ENCODE peak calls at places on chromosomes 2 and 18, in four cellular contexts. One of them, this sample, is unnamed. For H3K4me1, the result is how much of the 10 kb centered on the place peaks cover.

GRCh38 chr2:72815655-72816268 is 10.1 kb downstream of the EXOC6B start:
- DNase-seq in lower lobe of right lung: no peak
- DNase-seq in ovary: no peak
- DNase-seq in A549: peak
- DNase-seq in this sample: no peak

GRCh38 chr2:13201924-13202323 is 485.2 kb downstream of the TRIB2 start:
- DNase-seq in A549: no peak
- DNase-seq in ovary: no peak
- DNase-seq in lower lobe of right lung: no peak
- DNase-seq in this sample: no peak

GRCh38 chr2:27085670-27086089 is 892 bp upstream of the KHK start:
- DNase-seq in lower lobe of right lung: peak
- DNase-seq in ovary: peak
- DNase-seq in A549: peak
- DNase-seq in this sample: peak

GRCh38 chr2:11746807-11747459 is 501 bp downstream of the LPIN1 start:
- DNase-seq in A549: peak
- DNase-seq in lower lobe of right lung: no peak
- DNase-seq in ovary: peak
- DNase-seq in this sample: no peak

GRCh38 chr2:111686994-111687393 is 197.0 kb downstream of the ANAPC1 start:
- DNase-seq in lower lobe of right lung: no peak
- DNase-seq in ovary: no peak
- DNase-seq in A549: no peak
- DNase-seq in this sample: no peak

GRCh38 chr2:203814661-203815540 is 52.7 kb upstream of the CTLA4 start:
- DNase-seq in lower lobe of right lung: peak
- DNase-seq in ovary: peak
- DNase-seq in A549: peak
- DNase-seq in this sample: peak

GRCh38 chr2:191746809-191747208 is 68.9 kb downstream of the NABP1 start:
- DNase-seq in lower lobe of right lung: no peak
- DNase-seq in A549: no peak
- DNase-seq in ovary: no peak
- DNase-seq in this sample: no peak

GRCh38 chr18:44273298-44273697 is 407.4 kb upstream of the SETBP1 start:
- DNase-seq in ovary: no peak
- DNase-seq in A549: no peak
- DNase-seq in lower lobe of right lung: no peak
- DNase-seq in this sample: no peak

GRCh38 chr2:167001165-167001564 is 112.9 kb downstream of the XIRP2 start:
- DNase-seq in lower lobe of right lung: no peak
- DNase-seq in A549: no peak
- DNase-seq in ovary: no peak
- DNase-seq in this sample: no peak

GRCh38 chr2:59307196-59307595 is 1066.1 kb upstream of the FANCL start:
- DNase-seq in ovary: no peak
- DNase-seq in lower lobe of right lung: no peak
- DNase-seq in A549: no peak
- DNase-seq in this sample: no peak

GRCh38 chr18:63137999-63138448 is 181.5 kb downstream of the BCL2 start:
- DNase-seq in ovary: no peak
- DNase-seq in lower lobe of right lung: no peak
- DNase-seq in A549: no peak
- DNase-seq in this sample: no peak

GRCh38 chr2:2256011-2256410 is 75.1 kb downstream of the MYT1L start:
- DNase-seq in ovary: no peak
- DNase-seq in lower lobe of right lung: no peak
- DNase-seq in A549: no peak
- DNase-seq in this sample: no peak

GRCh38 chr18:46856975-46857374 is 60.3 kb downstream of the PIAS2 start:
- DNase-seq in ovary: no peak
- DNase-seq in A549: no peak
- DNase-seq in lower lobe of right lung: no peak
- DNase-seq in this sample: no peak

GRCh38 chr2:170165129-170165528 is 12.8 kb upstream of the MYO3B start:
- DNase-seq in lower lobe of right lung: no peak
- DNase-seq in ovary: no peak
- DNase-seq in A549: no peak
- DNase-seq in this sample: no peak

GRCh38 chr2:85987266-85988178 is 98.7 kb upstream of the ST3GAL5 start:
- DNase-seq in lower lobe of right lung: no peak
- DNase-seq in ovary: no peak
- DNase-seq in A549: no peak
- DNase-seq in this sample: peak

DNA sequence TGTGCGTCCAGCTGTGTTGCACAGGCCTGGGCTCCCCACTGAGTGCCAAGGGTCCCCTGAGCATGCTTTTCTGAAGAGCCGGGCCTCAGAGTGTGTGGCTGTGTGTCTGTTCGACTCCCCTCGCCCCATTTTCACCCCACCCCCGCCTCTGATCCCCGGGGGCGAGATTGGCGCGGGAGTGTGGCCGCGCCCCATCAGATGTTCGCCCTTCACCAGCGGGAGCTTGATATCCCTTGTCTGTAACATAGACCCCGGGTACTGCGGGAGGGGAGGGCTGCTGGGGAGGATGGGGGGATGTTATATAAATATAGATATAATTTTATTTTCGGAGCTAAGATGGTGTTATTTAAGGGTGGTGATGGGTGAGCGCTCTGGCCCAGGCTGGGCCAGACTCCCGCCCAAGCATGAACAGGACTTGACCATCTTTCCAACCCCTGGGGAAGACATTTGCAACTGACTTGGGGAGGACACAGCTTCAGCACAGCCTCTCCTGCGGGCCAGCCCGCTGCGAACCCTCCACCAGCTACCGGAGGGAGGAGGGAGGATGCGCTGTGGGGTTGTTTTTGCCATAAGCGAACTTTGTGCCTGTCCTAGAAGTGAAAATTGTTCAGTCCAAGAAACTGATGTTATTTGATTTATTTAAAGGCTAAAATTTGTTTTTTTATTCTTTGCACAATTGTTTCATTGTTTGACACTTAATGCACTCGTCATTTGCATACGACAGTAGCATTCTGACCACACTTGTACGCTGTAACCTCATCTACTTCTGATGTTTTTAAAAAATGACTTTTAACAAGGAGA is 1.6 kb downstream of the RHOB start:
- DNase-seq in ovary: no peak
- DNase-seq in A549: peak
- DNase-seq in lower lobe of right lung: no peak
- DNase-seq in this sample: peak
- H3K4me1 ChIP-seq in ovary: under half
- H3K4me1 ChIP-seq in A549: under half
- H3K4me1 ChIP-seq in lower lobe of right lung: under half
- H3K4me1 ChIP-seq in this sample: under half

GRCh38 chr2:189551808-189552207 is 28.8 kb downstream of the SLC40A1 start:
- DNase-seq in lower lobe of right lung: no peak
- DNase-seq in ovary: no peak
- DNase-seq in A549: no peak
- DNase-seq in this sample: no peak
- H3K4me3 ChIP-seq in lower lobe of right lung: no peak
- H3K4me3 ChIP-seq in ovary: no peak
- H3K4me3 ChIP-seq in A549: no peak
- H3K4me3 ChIP-seq in this sample: no peak

GRCh38 chr18:36828630-36829361 is at the start of the genes KIAA1328 and TPGS2:
- DNase-seq in lower lobe of right lung: peak
- DNase-seq in ovary: peak
- DNase-seq in A549: peak
- DNase-seq in this sample: peak

GRCh38 chr18:36828157-36828629 is 609 bp downstream of the TPGS2 start:
- DNase-seq in A549: peak
- DNase-seq in ovary: no peak
- DNase-seq in lower lobe of right lung: no peak
- DNase-seq in this sample: no peak

GRCh38 chr18:36829362-36830140 is 624 bp downstream of the KIAA1328 start:
- DNase-seq in lower lobe of right lung: no peak
- DNase-seq in A549: no peak
- DNase-seq in ovary: no peak
- DNase-seq in this sample: no peak

GRCh38 chr18:36821681-36822080 is 7.1 kb downstream of the TPGS2 start:
- DNase-seq in lower lobe of right lung: no peak
- DNase-seq in ovary: no peak
- DNase-seq in A549: no peak
- DNase-seq in this sample: no peak

GRCh38 chr18:36825526-36825925 is 3.3 kb downstream of the TPGS2 start:
- DNase-seq in lower lobe of right lung: no peak
- DNase-seq in A549: no peak
- DNase-seq in ovary: no peak
- DNase-seq in this sample: no peak
- H3K4me1 ChIP-seq in lower lobe of right lung: under half
- H3K4me1 ChIP-seq in A549: under half
- H3K4me1 ChIP-seq in ovary: under half
- H3K4me1 ChIP-seq in this sample: under half

DNA sequence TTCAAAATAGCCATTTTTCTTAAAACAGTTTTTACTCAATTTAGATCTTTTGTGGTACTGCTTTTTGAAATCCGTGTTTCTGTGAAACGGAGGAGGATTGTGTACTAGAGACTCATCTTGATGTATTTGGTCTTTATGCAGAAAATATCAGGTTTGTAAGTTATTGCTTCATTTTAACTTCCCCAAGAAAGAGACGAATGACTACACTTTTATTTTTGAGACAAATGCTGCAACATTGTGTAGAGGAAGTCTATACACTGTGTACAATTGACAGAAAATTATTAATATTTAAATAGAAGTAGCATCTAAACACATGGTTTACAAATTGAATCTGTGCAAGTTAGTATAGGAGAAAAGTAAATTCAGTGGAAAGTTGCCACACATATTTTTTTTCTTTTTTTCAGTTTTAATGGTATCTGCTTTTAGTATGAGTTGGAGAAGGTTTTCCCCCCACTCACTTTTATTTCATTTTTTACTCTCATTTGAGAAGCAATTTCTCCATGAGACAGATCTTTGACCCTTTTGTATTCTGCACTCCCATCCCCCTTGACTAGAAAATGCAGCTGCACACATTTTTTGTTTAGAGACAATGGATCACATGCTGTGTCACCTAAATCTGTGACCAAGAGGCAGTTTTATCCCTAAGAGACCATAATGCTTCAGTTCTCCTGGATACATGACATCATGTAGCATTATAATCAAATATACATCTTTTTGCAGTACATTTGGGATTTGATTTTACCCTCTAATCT is 200.8 kb upstream of the STON1 start:
- DNase-seq in A549: no peak
- DNase-seq in ovary: no peak
- DNase-seq in lower lobe of right lung: no peak
- DNase-seq in this sample: no peak
- H3K4me3 ChIP-seq in A549: no peak
- H3K4me3 ChIP-seq in ovary: no peak
- H3K4me3 ChIP-seq in lower lobe of right lung: no peak
- H3K4me3 ChIP-seq in this sample: no peak

DNA sequence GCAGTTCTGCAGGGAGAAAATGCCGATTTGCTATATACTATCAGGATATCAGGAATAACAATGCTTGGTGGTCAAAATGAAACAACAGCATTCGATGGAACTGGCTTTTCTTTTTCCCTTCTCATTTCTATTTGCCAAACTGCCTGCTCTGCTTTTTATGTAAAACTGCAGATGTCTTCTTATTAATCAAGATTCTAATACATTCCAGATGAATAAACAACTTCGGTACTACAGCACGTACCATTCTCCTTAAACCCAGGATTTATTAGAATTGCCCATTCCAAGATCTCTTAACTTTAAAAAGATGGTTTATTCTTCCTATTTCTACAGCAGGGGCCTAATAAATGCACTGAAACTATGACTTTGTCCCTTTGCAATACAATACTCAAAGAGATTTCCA is 100.8 kb downstream of the ZNF521 start:
- DNase-seq in lower lobe of right lung: no peak
- DNase-seq in ovary: no peak
- DNase-seq in A549: no peak
- DNase-seq in this sample: no peak
- H3K4me1 ChIP-seq in lower lobe of right lung: under half
- H3K4me1 ChIP-seq in ovary: under half
- H3K4me1 ChIP-seq in A549: under half
- H3K4me1 ChIP-seq in this sample: under half